ENCODE peak calls at places on chromosomes 2 and 18, in six cellular contexts. U, D, C, B, Z and Y are unnamed samples.

GRCh38 chr2:39059366-39059952 is 61.4 kb downstream of the SOS1 start:
- DNase-seq in C (peak; percentile 18), Z (peak; percentile 38), U (peak; percentile 37), D (peak; percentile 69), B (no peak), Y (peak; percentile 14)

GRCh38 chr2:190765386-190766173 is 115.0 kb upstream of the GLS start:
- DNase-seq in Z (no peak), B (no peak), D (no peak), U (no peak), C (peak; percentile 76), Y (no peak)

GRCh38 chr18:54647176-54647575 is 56.1 kb downstream of the DYNAP start:
- DNase-seq in Z (peak; percentile 18), C (no peak), U (peak; percentile 1), B (no peak), D (peak; percentile 45), Y (no peak)

GRCh38 chr2:71863338-71863737 is 284.3 kb downstream of the CYP26B1 start:
- DNase-seq in D (no peak), C (no peak), B (no peak), U (no peak), Z (no peak), Y (no peak)

GRCh38 chr2:78721302-78722033 is 304.0 kb upstream of the REG3G start:
- DNase-seq in U (no peak), D (no peak), Z (no peak), C (no peak), B (no peak), Y (no peak)

GRCh38 chr2:238638100-238638981 is 209.5 kb upstream of the TWIST2 start:
- DNase-seq in B (no peak), D (no peak), U (no peak), Z (no peak), C (no peak), Y (no peak)

GRCh38 chr2:116988303-116988702 is 826.2 kb upstream of the DDX18 start:
- DNase-seq in U (no peak), B (no peak), Z (no peak), D (no peak), C (no peak), Y (no peak)

GRCh38 chr2:232540441-232541041 is 1.0 kb downstream of the CHRNG start:
- DNase-seq in U (no peak), C (no peak), D (no peak), Z (no peak), B (no peak), Y (no peak)

GRCh38 chr18:62720048-62720447 is 4.7 kb downstream of the PHLPP1 start:
- DNase-seq in U (no peak), D (no peak), C (no peak), Z (no peak), B (no peak), Y (no peak)

GRCh38 chr18:35466815-35467623 is 30.7 kb downstream of the INO80C start:
- DNase-seq in C (no peak), B (no peak), Z (no peak), U (no peak), D (no peak), Y (no peak)

GRCh38 chr2:127415593-127416485 is 2.4 kb upstream of the PROC start:
- DNase-seq in D (no peak), C (no peak), B (peak; percentile 54), Z (peak; percentile 88), U (no peak), Y (peak; percentile 79)

GRCh38 chr18:48136544-48137353 is 206.3 kb upstream of the SMAD2 start:
- DNase-seq in C (no peak), Z (peak; percentile 41), U (no peak), B (no peak), D (no peak), Y (no peak)

GRCh38 chr2:8045081-8045614 is 636.7 kb upstream of the ID2 start:
- DNase-seq in D (no peak), Z (no peak), U (no peak), B (no peak), C (no peak), Y (no peak)

GRCh38 chr2:218438601-218439000 is 19.7 kb downstream of the VIL1 start:
- DNase-seq in D (no peak), U (no peak), C (no peak), Z (peak; percentile 33), B (no peak), Y (no peak)

GRCh38 chr2:104769096-104769495 is 84.8 kb upstream of the POU3F3 start:
- DNase-seq in D (no peak), U (no peak), C (no peak), Z (no peak), B (no peak), Y (no peak)